ENCODE peak calls at places on chromosomes 1 and 21, in six cellular contexts. R, C, D, A, Z and L are unnamed samples.

GRCh38 chr1:223718850-223719249 is 6.5 kb downstream of the CAPN2 start:
- DNase-seq in R (no peak), C (peak), D (peak), A (no peak), Z (no peak), L (no peak)

GRCh38 chr1:169486281-169486904 is 649 bp upstream of the SLC19A2 start:
- DNase-seq in R (no peak), C (no peak), D (peak), A (no peak), Z (peak), L (no peak)

GRCh38 chr1:117967472-117967871 is 37.9 kb downstream of the WDR3 start:
- DNase-seq in R (no peak), C (peak), D (peak), A (no peak), Z (peak), L (no peak)

GRCh38 chr21:42737969-42738590 is 84.7 kb downstream of the PDE9A start:
- DNase-seq in R (peak), C (no peak), D (no peak), A (no peak), Z (peak), L (no peak)

GRCh38 chr21:26795866-26796329 is 49.3 kb downstream of the ADAMTS1 start:
- DNase-seq in R (peak), C (peak), D (peak), A (peak), Z (peak), L (no peak)

GRCh38 chr1:81702079-81702715 is 98.5 kb upstream of the ADGRL2 start:
- DNase-seq in R (no peak), C (no peak), D (no peak), A (no peak), Z (no peak), L (no peak)

GRCh38 chr1:192607836-192608235 is 28.1 kb upstream of the RGS13 start:
- DNase-seq in R (no peak), C (no peak), D (peak), A (no peak), Z (no peak), L (no peak)

GRCh38 chr1:153611024-153611352 is 1.9 kb downstream of the S100A16 start:
- DNase-seq in R (no peak), C (peak), D (peak), A (no peak), Z (no peak), L (peak)

GRCh38 chr1:25870614-25871013 is 4.9 kb downstream of the PAQR7 start:
- DNase-seq in R (no peak), C (no peak), D (no peak), A (no peak), Z (no peak), L (no peak)

GRCh38 chr21:16086121-16086520 is 356.3 kb downstream of the USP25 start:
- DNase-seq in R (no peak), C (no peak), D (no peak), A (no peak), Z (no peak), L (no peak)
- H3K27ac ChIP-seq in R (no peak), C (no peak), D (no peak), A (peak), Z (no peak), L (no peak)

DNA sequence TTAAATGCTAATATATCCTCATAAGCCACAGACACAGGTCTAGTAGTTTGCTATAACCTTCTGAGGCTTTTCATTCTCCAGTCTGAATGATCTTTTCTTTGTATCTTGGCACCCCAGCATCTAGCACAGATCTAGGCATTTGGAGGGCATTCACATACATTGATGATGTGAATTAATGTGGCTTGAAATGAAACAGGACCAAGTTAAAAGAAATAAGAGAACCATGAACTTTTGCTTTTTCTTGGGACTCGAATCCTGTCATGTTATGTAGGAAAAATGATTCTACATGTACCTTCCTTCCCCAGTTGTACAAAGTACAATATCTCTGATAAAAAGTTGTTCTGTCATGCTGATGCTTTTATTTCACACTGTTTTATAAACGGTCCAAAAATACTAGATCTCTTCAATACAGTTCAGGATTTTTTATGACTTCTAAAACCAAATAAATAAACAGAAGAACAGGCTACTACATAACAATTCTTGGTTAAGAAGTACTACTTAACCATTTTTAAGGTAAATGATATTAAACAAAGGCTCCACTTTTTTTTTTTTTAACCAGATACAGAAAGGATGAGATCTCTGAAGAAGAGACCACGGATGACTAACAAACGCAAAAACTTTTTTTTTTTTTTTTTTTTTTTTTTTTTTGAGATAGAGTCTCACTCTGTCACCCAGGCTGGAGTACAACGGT is 3.0 kb downstream of the SORT1 start:
- DNase-seq in R (no peak), C (no peak), D (no peak), A (no peak), Z (no peak), L (no peak)
- H3K27ac ChIP-seq in R (peak), C (no peak), D (peak), A (peak), Z (peak), L (no peak)

DNA sequence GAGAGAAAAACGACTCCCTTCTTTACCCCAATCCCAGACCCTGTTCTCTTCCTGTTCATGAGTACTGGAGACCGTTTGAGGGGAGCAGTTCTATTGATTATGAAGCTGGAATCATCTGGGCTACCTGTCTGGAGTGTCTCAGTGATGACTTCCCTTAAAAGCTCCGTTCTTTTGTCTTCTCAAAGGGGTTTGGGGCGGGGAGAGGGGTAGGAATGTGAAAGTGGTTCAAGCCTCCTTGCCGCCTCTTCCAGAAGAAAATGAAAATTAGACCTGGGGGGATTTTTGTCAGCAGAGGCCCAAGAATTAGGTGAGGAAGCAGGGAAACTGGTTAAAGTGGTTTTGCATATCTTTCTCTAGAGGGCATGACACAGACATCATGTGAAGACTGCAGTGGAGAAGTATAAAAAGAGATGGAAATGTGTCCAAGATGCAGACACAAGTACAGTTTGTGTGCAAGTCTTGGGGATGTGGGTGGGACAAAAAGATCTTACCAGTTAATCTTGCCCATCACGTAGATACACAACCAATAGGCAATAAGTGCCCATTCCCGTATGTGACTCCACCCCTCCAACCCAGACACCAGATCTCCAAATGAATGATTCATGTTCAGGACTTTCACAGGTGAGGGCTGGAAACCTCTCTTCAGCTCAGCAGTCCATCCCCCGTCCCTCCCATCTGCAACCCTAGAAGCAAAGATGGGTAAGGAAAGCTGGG is 470 bp upstream of the MTMR11 start:
- DNase-seq in R (no peak), C (peak), D (peak), A (no peak), Z (peak), L (peak)
- H3K27ac ChIP-seq in R (peak), C (peak), D (peak), A (peak), Z (peak), L (peak)

GRCh38 chr1:161001068-161001467 is 19.9 kb downstream of the F11R start:
- DNase-seq in R (no peak), C (no peak), D (no peak), A (no peak), Z (no peak), L (no peak)

GRCh38 chr1:160997323-160998038 is 23.5 kb downstream of the F11R start:
- DNase-seq in R (peak), C (peak), D (peak), A (no peak), Z (peak), L (no peak)

GRCh38 chr1:160993544-160993943 is 27.4 kb downstream of the F11R start:
- DNase-seq in R (no peak), C (peak), D (peak), A (no peak), Z (peak), L (no peak)

GRCh38 chr1:160999376-160999775 is 21.6 kb downstream of the F11R start:
- DNase-seq in R (no peak), C (no peak), D (no peak), A (no peak), Z (no peak), L (no peak)

DNA sequence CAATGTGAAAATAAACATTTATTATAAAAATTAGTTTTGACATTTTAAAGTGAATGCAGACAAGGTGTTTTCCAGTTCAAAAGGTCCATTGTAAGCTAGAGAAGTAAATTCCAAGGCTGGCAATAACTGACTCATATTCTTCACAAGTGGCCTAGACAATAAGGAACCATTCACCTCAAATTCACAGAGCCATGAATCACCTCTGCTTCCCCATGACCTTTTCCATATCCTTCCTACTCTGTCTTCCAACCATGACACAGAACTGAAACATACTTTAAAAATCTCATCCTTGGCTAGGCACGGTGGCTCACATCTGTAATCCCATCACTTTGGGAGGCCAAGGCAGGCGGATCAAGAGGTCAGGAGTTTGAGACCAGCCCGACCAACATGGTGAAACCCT is 24.8 kb downstream of the F11R start:
- DNase-seq in R (no peak), C (peak), D (peak), A (no peak), Z (no peak), L (peak)
- H3K27ac ChIP-seq in R (no peak), C (peak), D (no peak), A (no peak), Z (peak), L (peak)

GRCh38 chr1:94908965-94909364 is 17.9 kb downstream of the CNN3 start:
- DNase-seq in R (no peak), C (no peak), D (no peak), A (no peak), Z (no peak), L (no peak)

GRCh38 chr1:94905207-94905606 is 21.7 kb downstream of the CNN3 start:
- DNase-seq in R (no peak), C (no peak), D (no peak), A (no peak), Z (no peak), L (no peak)

GRCh38 chr1:94907161-94907560 is 19.7 kb downstream of the CNN3 start:
- DNase-seq in R (no peak), C (no peak), D (no peak), A (no peak), Z (no peak), L (no peak)

GRCh38 chr1:94908190-94908589 is 18.7 kb downstream of the CNN3 start:
- DNase-seq in R (no peak), C (no peak), D (no peak), A (no peak), Z (no peak), L (no peak)

GRCh38 chr1:94906382-94906781 is 20.5 kb downstream of the CNN3 start:
- DNase-seq in R (no peak), C (no peak), D (no peak), A (no peak), Z (no peak), L (no peak)
- H3K27ac ChIP-seq in R (no peak), C (no peak), D (no peak), A (no peak), Z (no peak), L (no peak)

GRCh38 chr1:17304827-17305177 is 3.2 kb upstream of the PADI4 start:
- DNase-seq in R (no peak), C (no peak), D (no peak), A (no peak), Z (no peak), L (no peak)

GRCh38 chr1:17304155-17304826 is 3.7 kb upstream of the PADI4 start:
- DNase-seq in R (no peak), C (no peak), D (no peak), A (no peak), Z (no peak), L (no peak)

GRCh38 chr1:17297991-17298390 is 10.0 kb upstream of the PADI4 start:
- DNase-seq in R (no peak), C (no peak), D (no peak), A (no peak), Z (no peak), L (peak)

GRCh38 chr1:17305576-17306095 is 2.4 kb upstream of the PADI4 start:
- DNase-seq in R (no peak), C (no peak), D (no peak), A (no peak), Z (no peak), L (no peak)

GRCh38 chr1:17301767-17302166 is 6.2 kb upstream of the PADI4 start:
- DNase-seq in R (no peak), C (no peak), D (no peak), A (no peak), Z (no peak), L (no peak)
- H3K27ac ChIP-seq in R (no peak), C (no peak), D (no peak), A (no peak), Z (no peak), L (no peak)

GRCh38 chr1:59421232-59421920 is 124.5 kb downstream of the FGGY start:
- DNase-seq in R (no peak), C (no peak), D (no peak), A (no peak), Z (no peak), L (no peak)

GRCh38 chr1:59427155-59427554 is 130.3 kb downstream of the FGGY start:
- DNase-seq in R (no peak), C (peak), D (peak), A (no peak), Z (peak), L (peak)

GRCh38 chr1:59427784-59428183 is 130.9 kb downstream of the FGGY start:
- DNase-seq in R (no peak), C (no peak), D (no peak), A (no peak), Z (no peak), L (no peak)

GRCh38 chr1:59418361-59418760 is 121.5 kb downstream of the FGGY start:
- DNase-seq in R (no peak), C (no peak), D (peak), A (no peak), Z (no peak), L (no peak)

DNA sequence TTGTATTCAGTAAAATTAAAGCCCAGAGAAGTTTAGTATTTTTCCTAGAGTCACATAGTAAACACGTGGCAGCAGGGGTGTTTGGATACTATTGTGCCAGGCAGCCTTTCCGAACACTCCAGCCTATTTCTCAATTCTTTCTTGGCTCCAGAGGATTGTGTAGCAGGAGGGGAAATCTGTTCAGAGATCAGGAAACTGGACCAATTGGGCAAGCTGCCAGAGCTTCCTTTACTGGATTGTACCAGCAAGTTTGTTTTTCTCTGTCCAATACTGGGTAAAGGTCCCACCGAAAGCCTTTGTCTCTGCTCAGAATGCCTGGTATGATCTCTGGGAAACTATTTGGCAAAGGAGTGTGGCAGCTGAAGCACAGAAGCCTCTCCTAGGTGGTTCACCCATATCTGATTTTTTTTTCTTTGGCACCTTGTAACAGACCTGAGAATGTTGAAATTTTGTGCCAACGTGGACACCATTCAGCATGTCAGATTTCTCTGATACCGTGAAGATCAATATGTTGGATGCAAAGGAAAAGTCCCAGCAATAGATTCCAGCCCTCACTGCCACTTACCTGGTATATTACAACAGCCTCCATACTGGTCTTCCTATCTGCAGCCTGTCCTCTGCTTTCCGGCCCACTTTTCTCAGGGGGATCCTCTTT is 126.2 kb downstream of the FGGY start:
- DNase-seq in R (peak), C (no peak), D (no peak), A (no peak), Z (peak), L (no peak)
- H3K27ac ChIP-seq in R (no peak), C (peak), D (no peak), A (peak), Z (no peak), L (no peak)